ENCODE peak calls at places on chromosomes 12 and 14, in four cellular contexts. E is GM12878, Y is HepG2, Z is H1. P is an unnamed sample.

GRCh38 chr14:104341532-104342434 is 203.4 kb downstream of the KIF26A start:
- DNase-seq in E (no peak), Z (peak; percentile 68), Y (peak; percentile 64), P (peak; percentile 83)

GRCh38 chr12:120072472-120072871 is 44.1 kb downstream of the RAB35 start:
- DNase-seq in E (no peak), Z (no peak), Y (no peak), P (no peak)

GRCh38 chr12:8948711-8949524 is 527 bp downstream of the M6PR start:
- DNase-seq in Z (no peak), Y (peak; percentile 7), E (no peak), P (peak; percentile 55)

GRCh38 chr12:20024194-20024593 is 344.1 kb upstream of the PDE3A start:
- DNase-seq in Z (no peak), E (no peak), Y (no peak), P (no peak)

GRCh38 chr14:77615231-77616132 is 955 bp downstream of the SPTLC2 start:
- DNase-seq in E (no peak), Z (no peak), Y (no peak), P (no peak)

GRCh38 chr12:94783862-94784261 is 133.5 kb upstream of the TMCC3 start:
- DNase-seq in Z (no peak), E (no peak), Y (no peak), P (no peak)

GRCh38 chr12:49264466-49264872 is 413 bp upstream of the TUBA1C start:
- DNase-seq in Z (no peak), E (no peak), Y (no peak), P (no peak)

GRCh38 chr12:113676117-113676516 is 204.4 kb upstream of the LHX5 start:
- DNase-seq in Y (no peak), E (no peak), Z (no peak), P (no peak)

GRCh38 chr14:76909266-76909665 is 83.1 kb downstream of the LRRC74A start:
- DNase-seq in Z (no peak), E (no peak), Y (no peak), P (no peak)

GRCh38 chr12:11754256-11754655 is 104.8 kb downstream of the ETV6 start:
- DNase-seq in Z (no peak), Y (no peak), E (no peak), P (no peak)

DNA sequence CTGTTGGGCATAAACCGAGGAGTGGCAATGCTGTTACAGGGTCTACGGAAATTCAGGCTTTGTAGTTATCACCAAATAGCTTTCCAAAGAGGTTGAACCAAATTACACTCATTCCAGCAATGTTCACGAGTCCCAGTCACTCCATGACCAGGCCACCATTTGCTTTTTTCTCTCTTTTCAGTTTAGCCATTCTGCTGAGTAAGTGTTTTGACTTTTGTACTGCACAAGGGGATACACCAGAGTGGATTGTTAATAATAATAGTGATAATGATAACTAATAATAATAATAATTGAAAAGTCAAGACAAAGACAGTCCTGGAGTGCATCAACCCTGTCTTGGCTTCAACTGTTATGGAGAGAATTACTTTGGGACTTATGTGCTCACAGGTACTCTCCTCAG is 343.5 kb downstream of the AACS start:
- DNase-seq in Z (no peak), Y (no peak), E (no peak), P (no peak)
- TF ChIP-seq SUZ12 in Z (no peak), Y (no peak), E (no peak), P (no peak)

DNA sequence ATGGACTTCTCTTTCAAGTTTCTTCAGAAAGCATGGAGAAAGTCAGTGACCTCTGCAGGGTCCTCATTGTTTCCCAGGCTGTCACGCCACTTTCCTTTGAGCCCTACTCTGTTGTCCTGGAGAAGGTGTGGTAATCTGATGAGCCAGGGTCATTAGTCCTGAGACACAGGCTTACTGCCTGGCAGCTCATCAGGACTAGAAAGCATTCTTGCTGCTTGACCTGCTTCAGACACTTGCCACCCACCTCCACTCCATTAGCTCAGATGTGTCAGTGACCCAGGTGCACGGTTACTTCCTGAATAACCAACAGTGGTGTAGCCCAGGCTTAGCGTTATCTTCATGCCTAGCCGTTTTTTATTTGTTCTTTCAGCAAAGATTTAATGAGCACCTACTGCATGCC is 93.9 kb downstream of the FGD4 start:
- DNase-seq in Y (no peak), E (no peak), Z (no peak), P (no peak)
- H3K4me1 ChIP-seq in Y (peaks cover 6% of the 10 kb centered on the region), E (no peaks in the 10 kb centered on the region), Z (no peaks in the 10 kb centered on the region), P (peaks cover 2% of the 10 kb centered on the region)

GRCh38 chr12:22313276-22313995 is 21.1 kb downstream of the ST8SIA1 start:
- DNase-seq in E (no peak), Z (no peak), Y (no peak), P (no peak)
- H3K9ac ChIP-seq in E (no peak overlapping the region), Z (no peak overlapping the region), Y (no peak overlapping the region), P (no peak overlapping the region)

GRCh38 chr12:123091230-123091629 is 59.7 kb downstream of the PITPNM2 start:
- DNase-seq in Z (no peak), Y (no peak), E (no peak), P (no peak)

GRCh38 chr12:123089125-123089524 is 61.8 kb downstream of the PITPNM2 start:
- DNase-seq in Z (no peak), Y (no peak), E (no peak), P (no peak)

GRCh38 chr12:123091756-123092155 is 59.1 kb downstream of the PITPNM2 start:
- DNase-seq in E (no peak), Z (no peak), Y (no peak), P (no peak)

GRCh38 chr12:123092866-123093265 is 58.0 kb downstream of the PITPNM2 start:
- DNase-seq in Y (no peak), Z (no peak), E (no peak), P (no peak)

DNA sequence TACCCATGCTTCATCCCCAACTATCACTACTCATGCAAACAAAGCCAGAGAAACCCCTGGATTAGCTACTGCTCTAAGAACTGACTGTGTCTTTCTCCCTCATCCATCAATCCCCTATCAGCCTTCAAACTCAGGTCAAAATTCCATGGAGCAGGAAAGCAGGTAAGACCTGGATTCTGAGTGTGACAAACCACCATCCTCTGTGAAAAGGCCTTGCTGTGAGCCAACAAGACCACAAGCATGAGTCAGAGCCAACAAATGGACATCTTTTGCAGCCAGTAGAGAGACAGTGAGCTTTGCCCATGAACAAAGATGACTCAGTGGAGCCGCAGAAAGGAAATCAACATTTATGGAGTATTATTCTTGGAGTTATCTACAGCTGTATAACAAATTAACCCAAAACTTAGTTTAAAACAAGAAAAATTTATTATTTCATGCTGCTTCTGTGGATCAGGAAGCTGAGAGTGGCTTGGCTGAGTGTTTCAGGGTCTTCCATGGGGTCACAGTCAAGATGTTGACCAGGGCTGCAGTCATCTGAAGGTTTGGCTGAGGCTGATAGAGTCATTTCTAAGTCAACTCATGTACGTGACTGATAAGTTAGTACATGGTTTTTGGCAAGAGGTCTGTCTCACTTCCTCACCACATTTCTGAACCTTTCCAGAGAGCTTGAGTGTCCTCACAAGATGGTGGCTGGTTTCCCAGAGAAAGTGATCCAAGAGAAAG is 61.1 kb downstream of the PITPNM2 start:
- DNase-seq in E (no peak), Y (peak; percentile 88), Z (no peak), P (no peak)
- TF ChIP-seq SUZ12 in E (no peak), Y (no peak), Z (no peak), P (no peak)

GRCh38 chr12:818733-819132 is 66.4 kb downstream of the WNK1 start:
- DNase-seq in E (no peak), Z (no peak), Y (no peak), P (no peak)

GRCh38 chr12:828726-829395 is 76.5 kb downstream of the WNK1 start:
- DNase-seq in E (no peak), Y (no peak), Z (no peak), P (no peak)

GRCh38 chr12:820336-820735 is 68.0 kb downstream of the WNK1 start:
- DNase-seq in Y (no peak), E (no peak), Z (no peak), P (no peak)

GRCh38 chr12:817941-818600 is 65.7 kb downstream of the WNK1 start:
- DNase-seq in Z (no peak), E (no peak), Y (no peak), P (no peak)

DNA sequence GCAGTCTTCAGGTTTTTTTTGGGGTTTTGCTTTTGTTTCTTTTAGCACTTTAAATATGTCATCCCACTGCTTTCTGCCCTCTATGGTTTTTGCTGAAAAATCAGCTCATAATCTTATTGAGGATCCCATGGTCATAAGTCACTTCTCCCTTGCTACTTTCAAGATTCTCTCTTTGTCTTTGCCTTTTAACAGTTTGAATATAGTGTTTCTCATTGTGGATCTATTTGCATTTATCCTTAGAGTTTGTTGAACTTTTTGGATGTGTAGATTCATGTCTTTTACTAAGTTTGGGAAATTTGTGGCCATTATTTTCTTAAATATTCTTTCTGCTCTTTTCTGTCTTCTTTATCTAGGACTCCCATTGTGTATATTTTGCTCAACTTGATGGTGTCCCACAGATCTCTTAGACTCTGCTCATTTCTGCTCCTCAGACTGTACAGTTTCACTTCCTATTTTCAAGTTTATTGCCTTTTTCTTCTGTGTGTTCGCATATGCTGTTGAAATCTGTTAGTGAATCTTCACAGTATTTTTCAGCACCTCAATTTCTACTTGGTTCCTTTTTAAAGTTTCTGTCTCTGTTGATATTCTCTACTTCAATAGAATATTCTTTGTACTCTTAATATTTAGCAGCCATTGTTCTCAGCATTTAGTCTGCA is 70.8 kb downstream of the WNK1 start:
- DNase-seq in Y (no peak), Z (no peak), E (peak; percentile 82), P (no peak)
- H3K4me1 ChIP-seq in Y (no peaks in the 10 kb centered on the region), Z (peaks cover 1% of the 10 kb centered on the region), E (peaks cover 14% of the 10 kb centered on the region), P (no peaks in the 10 kb centered on the region)

GRCh38 chr14:100832311-100832960 is 6.5 kb downstream of the MEG3 start:
- DNase-seq in Y (no peak), E (no peak), Z (no peak), P (no peak)
- H3K9ac ChIP-seq in Y (no peak overlapping the region), E (no peak overlapping the region), Z (no peak overlapping the region), P (peak overlapping the region; percentile 27)